ENCODE peak calls at places on chromosomes 3 and 15, in five cellular contexts. One of them, this sample, is unnamed.

GRCh38 chr3:117837391-117837790 is 1127.8 kb downstream of the TUSC7 start:
- DNase-seq in endothelial cell: no peak
- DNase-seq in CD8-positive, alpha-beta T cell: no peak
- DNase-seq in GM13977: no peak
- DNase-seq in A549: no peak
- DNase-seq in this sample: no peak

GRCh38 chr3:152272771-152273242 is 4.1 kb downstream of the MBNL1 start:
- DNase-seq in CD8-positive, alpha-beta T cell: no peak
- DNase-seq in endothelial cell: no peak
- DNase-seq in A549: no peak
- DNase-seq in GM13977: no peak
- DNase-seq in this sample: no peak

GRCh38 chr3:94162700-94163099 is 99.8 kb downstream of the NSUN3 start:
- DNase-seq in GM13977: no peak
- DNase-seq in A549: peak; percentile 75
- DNase-seq in CD8-positive, alpha-beta T cell: no peak
- DNase-seq in endothelial cell: no peak
- DNase-seq in this sample: no peak

GRCh38 chr15:74614744-74615312 is 808 bp upstream of the CLK3 start:
- DNase-seq in endothelial cell: no peak
- DNase-seq in A549: peak; percentile 64
- DNase-seq in GM13977: no peak
- DNase-seq in CD8-positive, alpha-beta T cell: peak; percentile 94
- DNase-seq in this sample: peak; percentile 61

GRCh38 chr15:52288986-52289385 is 6.6 kb downstream of the MYO5C start:
- DNase-seq in A549: no peak
- DNase-seq in endothelial cell: no peak
- DNase-seq in CD8-positive, alpha-beta T cell: no peak
- DNase-seq in GM13977: no peak
- DNase-seq in this sample: no peak

GRCh38 chr3:37862712-37863551 is 1.3 kb downstream of the CTDSPL start:
- DNase-seq in GM13977: no peak
- DNase-seq in A549: peak; percentile 42
- DNase-seq in CD8-positive, alpha-beta T cell: no peak
- DNase-seq in endothelial cell: no peak
- DNase-seq in this sample: no peak

GRCh38 chr3:196778755-196779154 is 39.1 kb downstream of the PAK2 start:
- DNase-seq in GM13977: no peak
- DNase-seq in endothelial cell: no peak
- DNase-seq in A549: no peak
- DNase-seq in CD8-positive, alpha-beta T cell: no peak
- DNase-seq in this sample: no peak

GRCh38 chr3:94293793-94294195 is 230.9 kb downstream of the NSUN3 start:
- DNase-seq in GM13977: no peak
- DNase-seq in endothelial cell: no peak
- DNase-seq in A549: no peak
- DNase-seq in CD8-positive, alpha-beta T cell: no peak
- DNase-seq in this sample: no peak

GRCh38 chr3:128466840-128467541 is at the start of gene DNAJB8:
- DNase-seq in endothelial cell: no peak
- DNase-seq in GM13977: no peak
- DNase-seq in CD8-positive, alpha-beta T cell: no peak
- DNase-seq in A549: no peak
- DNase-seq in this sample: no peak

GRCh38 chr3:87792193-87792531 is 266.6 kb downstream of the CGGBP1 start:
- DNase-seq in GM13977: no peak
- DNase-seq in A549: peak; percentile 3
- DNase-seq in CD8-positive, alpha-beta T cell: no peak
- DNase-seq in endothelial cell: no peak
- DNase-seq in this sample: no peak

GRCh38 chr3:189368384-189368783 is 196.6 kb downstream of the TPRG1 start:
- DNase-seq in CD8-positive, alpha-beta T cell: no peak
- DNase-seq in A549: no peak
- DNase-seq in GM13977: no peak
- DNase-seq in endothelial cell: no peak
- DNase-seq in this sample: no peak

GRCh38 chr3:73086071-73086494 is 24.6 kb downstream of the EBLN2 start:
- DNase-seq in A549: peak; percentile 42
- DNase-seq in endothelial cell: peak; percentile 63
- DNase-seq in CD8-positive, alpha-beta T cell: peak; percentile 68
- DNase-seq in GM13977: peak; percentile 51
- DNase-seq in this sample: no peak

GRCh38 chr3:12662593-12663310 is 1.2 kb downstream of the RAF1 start:
- DNase-seq in CD8-positive, alpha-beta T cell: no peak
- DNase-seq in A549: peak; percentile 19
- DNase-seq in endothelial cell: peak; percentile 43
- DNase-seq in GM13977: no peak
- DNase-seq in this sample: peak; percentile 26

GRCh38 chr15:76310470-76311070 is 699 bp downstream of the ETFA start:
- DNase-seq in CD8-positive, alpha-beta T cell: no peak
- DNase-seq in GM13977: peak; percentile 21
- DNase-seq in A549: no peak
- DNase-seq in endothelial cell: no peak
- DNase-seq in this sample: no peak

GRCh38 chr15:70589221-70589620 is 174.1 kb downstream of the UACA start:
- DNase-seq in A549: no peak
- DNase-seq in endothelial cell: no peak
- DNase-seq in GM13977: no peak
- DNase-seq in CD8-positive, alpha-beta T cell: no peak
- DNase-seq in this sample: no peak

GRCh38 chr15:99408236-99409096 is 157.2 kb downstream of the LRRC28 start:
- DNase-seq in endothelial cell: no peak
- DNase-seq in A549: peak; percentile 24
- DNase-seq in CD8-positive, alpha-beta T cell: no peak
- DNase-seq in GM13977: no peak
- DNase-seq in this sample: no peak

GRCh38 chr15:100229181-100230163 is 112.3 kb downstream of the ADAMTS17 start:
- DNase-seq in endothelial cell: no peak
- DNase-seq in A549: no peak
- DNase-seq in GM13977: no peak
- DNase-seq in CD8-positive, alpha-beta T cell: no peak
- DNase-seq in this sample: no peak

GRCh38 chr15:98668566-98669308 is 20.4 kb downstream of the IGF1R start:
- DNase-seq in endothelial cell: no peak
- DNase-seq in CD8-positive, alpha-beta T cell: no peak
- DNase-seq in GM13977: peak; percentile 59
- DNase-seq in A549: no peak
- DNase-seq in this sample: no peak

GRCh38 chr3:167396075-167396474 is 16.0 kb upstream of the ZBBX start:
- DNase-seq in CD8-positive, alpha-beta T cell: no peak
- DNase-seq in A549: no peak
- DNase-seq in GM13977: no peak
- DNase-seq in endothelial cell: no peak
- DNase-seq in this sample: no peak

GRCh38 chr3:173396191-173397041 is 1.1 kb upstream of the NLGN1 start:
- DNase-seq in endothelial cell: peak; percentile 6
- DNase-seq in A549: no peak
- DNase-seq in CD8-positive, alpha-beta T cell: no peak
- DNase-seq in GM13977: peak; percentile 26
- DNase-seq in this sample: no peak

GRCh38 chr3:192875971-192876565 is 41.6 kb downstream of the MB21D2 start:
- DNase-seq in CD8-positive, alpha-beta T cell: no peak
- DNase-seq in GM13977: no peak
- DNase-seq in A549: no peak
- DNase-seq in endothelial cell: no peak
- DNase-seq in this sample: no peak

GRCh38 chr15:33047077-33047476 is 147.4 kb downstream of the FMN1 start:
- DNase-seq in GM13977: no peak
- DNase-seq in CD8-positive, alpha-beta T cell: no peak
- DNase-seq in A549: no peak
- DNase-seq in endothelial cell: no peak
- DNase-seq in this sample: no peak

GRCh38 chr3:65793495-65794200 is 245.1 kb downstream of the MAGI1 start:
- DNase-seq in A549: no peak
- DNase-seq in endothelial cell: no peak
- DNase-seq in CD8-positive, alpha-beta T cell: no peak
- DNase-seq in GM13977: no peak
- DNase-seq in this sample: no peak

GRCh38 chr15:57489122-57489521 is 102.6 kb upstream of the MYZAP start:
- DNase-seq in A549: no peak
- DNase-seq in CD8-positive, alpha-beta T cell: no peak
- DNase-seq in GM13977: no peak
- DNase-seq in endothelial cell: no peak
- DNase-seq in this sample: no peak

GRCh38 chr15:60626669-60627068 is 147.7 kb upstream of the ICE2 start:
- DNase-seq in CD8-positive, alpha-beta T cell: no peak
- DNase-seq in A549: no peak
- DNase-seq in endothelial cell: no peak
- DNase-seq in GM13977: no peak
- DNase-seq in this sample: no peak

GRCh38 chr3:71395927-71396695 is 187.4 kb downstream of the FOXP1 start:
- DNase-seq in GM13977: no peak
- DNase-seq in CD8-positive, alpha-beta T cell: no peak
- DNase-seq in A549: no peak
- DNase-seq in endothelial cell: no peak
- DNase-seq in this sample: no peak

GRCh38 chr15:48592221-48592731 is 53.2 kb downstream of the FBN1 start:
- DNase-seq in CD8-positive, alpha-beta T cell: no peak
- DNase-seq in A549: peak; percentile 9
- DNase-seq in GM13977: no peak
- DNase-seq in endothelial cell: no peak
- DNase-seq in this sample: no peak

DNA sequence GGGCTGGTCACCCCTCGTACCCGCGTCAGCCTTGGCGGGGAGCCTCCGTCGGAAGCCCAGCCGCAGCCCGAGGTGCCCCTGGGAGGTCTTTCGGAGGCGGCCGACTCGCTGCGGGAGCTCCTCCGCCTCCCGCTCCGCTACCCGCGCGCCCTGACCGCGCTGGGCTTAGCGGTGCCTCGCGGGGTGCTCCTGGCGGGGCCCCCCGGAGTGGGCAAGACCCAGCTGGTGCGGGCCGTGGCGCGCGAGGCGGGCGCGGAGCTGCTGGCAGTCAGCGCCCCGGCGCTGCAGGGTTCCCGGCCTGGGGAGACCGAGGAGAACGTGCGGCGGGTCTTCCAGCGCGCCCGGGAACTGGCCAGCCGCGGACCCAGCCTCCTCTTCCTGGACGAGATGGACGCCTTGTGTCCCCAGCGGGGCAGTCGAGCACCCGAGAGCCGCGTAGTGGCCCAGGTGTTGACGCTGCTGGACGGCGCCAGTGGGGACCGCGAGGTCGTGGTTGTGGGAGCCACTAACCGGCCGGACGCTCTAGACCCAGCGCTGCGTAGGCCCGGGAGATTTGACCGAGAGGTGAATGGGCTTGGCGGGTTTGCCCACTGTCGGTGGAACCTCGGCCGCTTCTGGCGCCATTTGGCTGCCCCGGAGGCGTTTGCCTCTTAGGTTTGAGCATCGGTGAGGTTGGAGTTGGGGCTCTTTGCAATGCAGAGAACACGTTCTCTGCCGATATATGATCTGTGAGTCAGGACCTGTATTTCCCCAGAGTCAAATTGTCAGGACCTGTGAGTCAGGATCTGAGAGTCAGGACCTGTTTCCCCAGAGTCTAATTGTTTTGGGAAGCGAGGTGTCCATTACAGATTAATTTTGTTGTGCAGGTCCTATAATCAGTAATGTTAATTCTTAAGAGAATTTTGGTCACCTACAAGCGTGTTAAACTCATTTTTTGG is 24.9 kb upstream of the GATM start:
- DNase-seq in A549: peak; percentile 37
- DNase-seq in CD8-positive, alpha-beta T cell: peak; percentile 50
- DNase-seq in GM13977: peak; percentile 54
- DNase-seq in endothelial cell: peak; percentile 50
- DNase-seq in this sample: peak; percentile 20
- TF ChIP-seq CTCF in A549: no peak
- TF ChIP-seq CTCF in CD8-positive, alpha-beta T cell: no peak
- TF ChIP-seq CTCF in GM13977: no peak
- TF ChIP-seq CTCF in endothelial cell: no peak
- TF ChIP-seq CTCF in this sample: no peak

GRCh38 chr15:66608159-66608558 is 42.4 kb upstream of the LCTL start:
- DNase-seq in CD8-positive, alpha-beta T cell: no peak
- DNase-seq in A549: no peak
- DNase-seq in GM13977: no peak
- DNase-seq in endothelial cell: no peak
- DNase-seq in this sample: no peak

GRCh38 chr15:66609876-66610275 is 44.1 kb upstream of the LCTL start:
- DNase-seq in A549: no peak
- DNase-seq in endothelial cell: no peak
- DNase-seq in GM13977: no peak
- DNase-seq in CD8-positive, alpha-beta T cell: no peak
- DNase-seq in this sample: no peak

GRCh38 chr15:66614456-66615174 is 48.8 kb upstream of the LCTL start:
- DNase-seq in CD8-positive, alpha-beta T cell: no peak
- DNase-seq in GM13977: no peak
- DNase-seq in endothelial cell: no peak
- DNase-seq in A549: no peak
- DNase-seq in this sample: no peak

GRCh38 chr15:66613743-66614142 is 47.9 kb upstream of the LCTL start:
- DNase-seq in GM13977: no peak
- DNase-seq in endothelial cell: no peak
- DNase-seq in CD8-positive, alpha-beta T cell: no peak
- DNase-seq in A549: no peak
- DNase-seq in this sample: no peak

GRCh38 chr15:66611257-66612053 is 45.7 kb upstream of the LCTL start:
- DNase-seq in CD8-positive, alpha-beta T cell: no peak
- DNase-seq in GM13977: no peak
- DNase-seq in endothelial cell: no peak
- DNase-seq in A549: no peak
- DNase-seq in this sample: peak; percentile 52
- TF ChIP-seq CTCF in CD8-positive, alpha-beta T cell: no peak
- TF ChIP-seq CTCF in GM13977: no peak
- TF ChIP-seq CTCF in endothelial cell: no peak
- TF ChIP-seq CTCF in A549: no peak
- TF ChIP-seq CTCF in this sample: peak; percentile 15

GRCh38 chr15:25055356-25056068 is 100.7 kb downstream of the SNRPN start:
- DNase-seq in endothelial cell: no peak
- DNase-seq in GM13977: no peak
- DNase-seq in CD8-positive, alpha-beta T cell: no peak
- DNase-seq in A549: no peak
- DNase-seq in this sample: no peak

GRCh38 chr15:25058080-25058785 is 103.4 kb downstream of the SNRPN start:
- DNase-seq in A549: no peak
- DNase-seq in CD8-positive, alpha-beta T cell: peak; percentile 31
- DNase-seq in GM13977: no peak
- DNase-seq in endothelial cell: no peak
- DNase-seq in this sample: no peak

GRCh38 chr15:25057574-25057973 is 102.8 kb downstream of the SNRPN start:
- DNase-seq in endothelial cell: no peak
- DNase-seq in CD8-positive, alpha-beta T cell: peak; percentile 19
- DNase-seq in A549: no peak
- DNase-seq in GM13977: no peak
- DNase-seq in this sample: no peak

GRCh38 chr15:25054943-25055342 is 100.2 kb downstream of the SNRPN start:
- DNase-seq in GM13977: no peak
- DNase-seq in A549: no peak
- DNase-seq in CD8-positive, alpha-beta T cell: peak; percentile 25
- DNase-seq in endothelial cell: no peak
- DNase-seq in this sample: no peak

GRCh38 chr15:25056484-25057429 is 102.0 kb downstream of the SNRPN start:
- DNase-seq in A549: peak; percentile 10
- DNase-seq in CD8-positive, alpha-beta T cell: no peak
- DNase-seq in GM13977: no peak
- DNase-seq in endothelial cell: no peak
- DNase-seq in this sample: peak; percentile 6
- TF ChIP-seq CTCF in A549: no peak
- TF ChIP-seq CTCF in CD8-positive, alpha-beta T cell: no peak
- TF ChIP-seq CTCF in GM13977: no peak
- TF ChIP-seq CTCF in endothelial cell: peak; percentile 40
- TF ChIP-seq CTCF in this sample: no peak

GRCh38 chr3:113736548-113737089 is 9.4 kb downstream of the NAA50 start:
- DNase-seq in CD8-positive, alpha-beta T cell: no peak
- DNase-seq in A549: peak; percentile 57
- DNase-seq in endothelial cell: peak; percentile 15
- DNase-seq in GM13977: peak; percentile 42
- DNase-seq in this sample: no peak
- TF ChIP-seq CTCF in CD8-positive, alpha-beta T cell: peak; percentile 73
- TF ChIP-seq CTCF in A549: peak; percentile 79
- TF ChIP-seq CTCF in endothelial cell: peak; percentile 85
- TF ChIP-seq CTCF in GM13977: peak; percentile 61
- TF ChIP-seq CTCF in this sample: peak; percentile 69